ENCODE peak calls at places on chromosomes 7 and 10, in eight cellular contexts. K is GM10248; A is colonic mucosa; R is endothelial cell; U is GM12865; B is CD4-positive, alpha-beta T cell; H is Peyer's patch; W is GM13977. D is an unnamed sample.

GRCh38 chr10:57657164-57657765 is 610.4 kb downstream of the IPMK start:
- DNase-seq in W (peak), B (no peak), A (peak), U (peak), R (peak), H (peak), K (peak), D (peak)

GRCh38 chr7:121109145-121109544 is 120.6 kb downstream of the CPED1 start:
- DNase-seq in R (no peak), K (no peak), B (no peak), W (no peak), U (no peak), A (no peak), H (no peak), D (no peak)

GRCh38 chr10:1363466-1364121 is 307.4 kb downstream of the WDR37 start:
- DNase-seq in K (no peak), R (no peak), W (no peak), U (no peak), H (no peak), A (peak), B (no peak), D (no peak)

GRCh38 chr7:75980865-75981449 is 13.4 kb downstream of the TMEM120A start:
- DNase-seq in W (no peak), K (no peak), B (no peak), H (no peak), A (no peak), U (no peak), R (no peak), D (no peak)

GRCh38 chr7:22394739-22395138 is 37.8 kb upstream of the RAPGEF5 start:
- DNase-seq in R (no peak), A (no peak), B (no peak), K (no peak), W (no peak), U (no peak), H (no peak), D (no peak)

GRCh38 chr10:10007972-10008371 is 1009.7 kb upstream of the CELF2 start:
- DNase-seq in U (peak), H (no peak), W (peak), K (no peak), A (no peak), B (no peak), R (no peak), D (no peak)

GRCh38 chr10:118116555-118117311 is 70.0 kb upstream of the RAB11FIP2 start:
- DNase-seq in R (no peak), A (no peak), U (no peak), K (no peak), B (no peak), W (no peak), H (no peak), D (peak)

GRCh38 chr10:124092270-124093075 is 925 bp downstream of the CHST15 start:
- DNase-seq in A (peak), R (peak), B (no peak), K (peak), H (peak), U (peak), W (peak), D (no peak)

GRCh38 chr7:84502222-84502621 is 307.6 kb upstream of the SEMA3A start:
- DNase-seq in U (no peak), R (no peak), W (no peak), K (no peak), A (no peak), H (no peak), B (no peak), D (no peak)

GRCh38 chr7:46352335-46352954 is 431.4 kb upstream of the IGFBP3 start:
- DNase-seq in A (no peak), W (peak), B (no peak), H (peak), R (peak), U (peak), K (peak), D (peak)

GRCh38 chr7:133560900-133561299 is 308.0 kb downstream of the EXOC4 start:
- DNase-seq in R (no peak), H (no peak), K (peak), W (no peak), A (no peak), B (no peak), U (peak), D (no peak)

GRCh38 chr10:132470306-132471124 is 67.1 kb upstream of the INPP5A start:
- DNase-seq in K (no peak), H (no peak), A (no peak), B (no peak), U (no peak), R (no peak), W (no peak), D (no peak)

GRCh38 chr10:133422821-133423771 is 1.3 kb downstream of the SPRN start:
- DNase-seq in K (no peak), R (no peak), H (no peak), U (no peak), A (no peak), W (peak), B (no peak), D (no peak)

GRCh38 chr7:42661312-42661711 is 250.6 kb downstream of the C7orf25 start:
- DNase-seq in B (no peak), K (no peak), R (no peak), A (no peak), U (no peak), W (no peak), H (no peak), D (peak)

GRCh38 chr7:150875791-150876190 is 23.5 kb downstream of the AOC1 start:
- DNase-seq in U (no peak), A (no peak), K (no peak), R (no peak), W (no peak), H (no peak), B (no peak), D (no peak)
- TF ChIP-seq CTCF in U (peak), A (no peak), K (peak), R (no peak), W (no peak), H (peak), B (no peak), D (peak)

DNA sequence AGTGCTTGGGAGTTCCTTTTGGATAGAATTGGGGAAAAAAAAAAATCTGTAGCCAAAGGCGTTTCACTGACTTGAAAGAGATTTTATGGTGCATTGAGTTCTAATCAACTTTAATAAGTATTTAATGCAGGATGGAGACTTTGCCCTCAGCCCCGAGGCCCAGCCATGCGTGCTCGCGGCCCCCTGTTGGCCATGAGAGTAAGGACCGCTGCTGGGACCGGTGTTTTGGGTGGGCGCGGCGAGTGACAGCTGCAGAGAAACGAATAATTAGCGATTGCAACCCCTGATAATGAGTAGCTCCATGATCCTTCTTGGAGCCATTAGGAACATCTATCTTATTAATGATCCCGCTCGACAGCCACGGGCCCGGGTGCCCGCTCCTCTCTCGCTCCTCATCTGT is 347.4 kb downstream of the RPS24 start:
- DNase-seq in W (no peak), R (peak), B (no peak), A (no peak), H (no peak), K (no peak), U (no peak), D (no peak)
- TF ChIP-seq CTCF in W (no peak), R (peak), B (peak), A (no peak), H (no peak), K (no peak), U (no peak), D (peak)

GRCh38 chr7:36138209-36138608 is 14.8 kb upstream of the EEPD1 start:
- DNase-seq in W (no peak), B (no peak), R (no peak), A (no peak), K (no peak), H (no peak), U (no peak), D (no peak)

GRCh38 chr7:36135700-36136099 is 17.4 kb upstream of the EEPD1 start:
- DNase-seq in H (no peak), K (no peak), R (no peak), A (no peak), W (no peak), B (no peak), U (no peak), D (no peak)

GRCh38 chr7:36141351-36141750 is 11.7 kb upstream of the EEPD1 start:
- DNase-seq in B (no peak), H (no peak), U (no peak), K (no peak), R (no peak), A (no peak), W (no peak), D (no peak)

GRCh38 chr7:36137258-36137657 is 15.8 kb upstream of the EEPD1 start:
- DNase-seq in H (peak), U (no peak), A (no peak), R (no peak), K (no peak), W (no peak), B (no peak), D (no peak)

GRCh38 chr7:36137754-36138153 is 15.3 kb upstream of the EEPD1 start:
- DNase-seq in K (no peak), U (no peak), A (no peak), B (no peak), H (no peak), W (no peak), R (no peak), D (no peak)
- TF ChIP-seq CTCF in K (no peak), U (no peak), A (no peak), B (no peak), H (no peak), W (no peak), R (no peak), D (no peak)

DNA sequence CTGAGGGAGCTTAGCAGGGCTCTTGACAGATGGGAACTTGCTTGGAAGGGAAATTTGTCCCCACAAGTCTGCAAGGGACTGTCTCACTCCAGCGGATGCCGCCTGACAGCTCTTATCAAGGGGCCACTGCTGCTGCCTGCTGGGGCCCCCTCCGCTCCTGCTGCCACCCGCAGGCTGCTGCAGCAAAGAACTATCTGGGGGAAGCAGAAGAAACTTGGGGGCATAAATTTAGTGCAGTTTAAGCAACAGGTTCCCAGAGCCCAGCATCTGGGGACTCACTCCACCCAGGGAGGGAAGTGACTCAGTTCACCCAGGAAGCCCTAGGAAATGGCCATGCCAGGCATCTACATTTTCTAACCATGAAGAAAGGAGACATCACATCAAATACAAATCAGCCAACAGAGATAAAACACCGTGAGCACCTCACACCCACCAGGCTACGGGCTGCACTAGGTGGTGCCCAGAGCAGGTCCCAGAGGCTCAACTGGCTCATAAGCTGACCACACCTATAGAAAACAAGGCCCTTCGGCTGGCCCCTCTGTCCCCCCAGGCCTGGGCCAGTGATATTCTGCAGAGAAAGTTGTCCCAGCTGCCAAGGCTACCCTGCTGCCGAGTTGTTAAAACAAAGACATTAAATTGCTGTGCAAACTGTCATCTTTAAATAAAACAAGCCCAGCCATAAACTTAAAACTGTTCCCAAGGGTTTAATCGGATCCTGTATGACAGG is 3.7 kb downstream of the RGS10 start:
- DNase-seq in U (no peak), R (no peak), H (peak), A (no peak), W (no peak), B (peak), K (peak), D (no peak)
- TF ChIP-seq CTCF in U (peak), R (no peak), H (no peak), A (no peak), W (peak), B (peak), K (peak), D (no peak)

DNA sequence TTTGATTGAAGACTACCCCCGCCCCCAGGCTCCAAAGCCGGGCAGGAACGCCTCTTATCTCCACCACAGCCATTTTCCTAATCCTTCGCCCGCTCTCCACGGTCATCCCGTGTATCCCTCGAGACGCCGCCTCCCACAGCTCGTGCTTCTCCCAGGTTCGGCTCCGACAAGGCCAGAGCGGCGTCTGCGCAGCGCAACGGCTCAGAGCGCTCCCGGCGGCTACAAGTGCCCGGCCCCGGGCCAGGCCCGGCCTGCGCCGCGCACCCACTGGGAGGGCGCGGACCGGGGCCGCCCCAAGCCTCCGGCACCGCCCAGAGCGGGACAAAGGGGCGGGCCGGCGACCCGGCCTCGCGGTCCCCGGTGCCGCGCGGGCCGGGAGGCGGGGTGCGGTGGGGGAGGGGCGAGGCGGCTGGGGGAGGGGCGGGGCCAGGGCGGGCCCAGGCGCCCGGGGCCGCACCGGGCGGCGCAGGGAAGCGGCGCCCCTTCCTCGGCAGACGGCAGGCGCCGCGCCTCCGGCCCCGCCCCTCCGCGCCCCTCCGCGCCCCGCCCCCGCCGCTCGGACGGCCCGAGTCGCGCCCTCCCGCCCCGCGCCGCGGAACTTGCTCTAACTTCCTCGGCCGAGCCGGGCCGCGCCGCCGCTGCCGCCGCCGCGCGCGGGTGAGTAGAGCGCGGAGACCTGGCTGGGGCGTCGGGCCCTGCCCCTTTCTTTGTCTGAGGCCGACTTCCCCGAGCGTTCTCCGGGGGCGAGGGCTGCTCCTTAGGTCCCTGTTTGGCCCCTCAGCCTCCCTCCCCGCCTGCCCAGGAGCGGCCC is at the start of gene TSPAN14:
- DNase-seq in W (peak), H (peak), B (peak), U (peak), K (peak), R (peak), A (peak), D (no peak)
- TF ChIP-seq CTCF in W (no peak), H (peak), B (no peak), U (no peak), K (no peak), R (no peak), A (no peak), D (no peak)

GRCh38 chr7:151599401-151600227 is 79.9 kb upstream of the RHEB start:
- DNase-seq in H (peak), K (no peak), A (no peak), W (no peak), B (no peak), U (no peak), R (no peak), D (peak)
- TF ChIP-seq CTCF in H (no peak), K (no peak), A (no peak), W (no peak), B (no peak), U (no peak), R (no peak), D (peak)

GRCh38 chr7:30142710-30143109 is 7.9 kb downstream of the MTURN start:
- DNase-seq in B (no peak), U (no peak), W (no peak), A (peak), H (no peak), K (no peak), R (no peak), D (peak)

GRCh38 chr7:30141405-30142045 is 6.7 kb downstream of the MTURN start:
- DNase-seq in W (no peak), H (no peak), A (no peak), R (no peak), B (no peak), K (no peak), U (no peak), D (no peak)

GRCh38 chr7:30144659-30145321 is 10.0 kb downstream of the MTURN start:
- DNase-seq in B (no peak), W (no peak), R (no peak), U (no peak), H (no peak), A (no peak), K (no peak), D (no peak)

GRCh38 chr7:30145521-30145920 is 10.7 kb downstream of the MTURN start:
- DNase-seq in W (no peak), B (no peak), A (no peak), H (no peak), K (no peak), U (no peak), R (no peak), D (peak)

DNA sequence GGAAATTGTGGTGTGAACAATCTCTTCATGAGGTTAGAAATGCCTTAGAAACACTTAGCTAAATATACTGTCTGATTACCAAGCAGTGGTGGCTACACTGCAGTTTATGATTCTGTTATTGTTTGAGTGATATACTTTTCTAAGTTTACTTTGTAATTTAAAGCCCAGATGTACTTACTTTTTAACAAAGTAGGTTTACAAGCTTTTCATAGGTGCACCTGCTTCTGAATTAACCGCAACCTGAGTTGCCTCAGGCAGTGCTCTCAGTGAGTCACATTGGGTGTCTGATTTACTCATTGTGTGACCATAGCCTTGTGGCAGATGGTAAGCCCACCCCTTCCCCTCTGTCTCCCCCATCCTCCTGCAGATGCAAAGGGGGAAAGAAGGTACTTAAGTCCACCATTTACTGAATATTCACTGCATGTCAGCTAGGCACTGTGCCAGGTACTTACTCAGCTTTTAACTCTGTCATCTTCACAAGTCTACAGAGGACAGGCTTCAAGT is 9.0 kb downstream of the MTURN start:
- DNase-seq in K (no peak), R (no peak), W (no peak), U (no peak), A (no peak), H (no peak), B (no peak), D (peak)
- TF ChIP-seq CTCF in K (no peak), R (no peak), W (no peak), U (no peak), A (no peak), H (no peak), B (no peak), D (no peak)